ENCODE peak calls at places on chromosomes 3 and 15, in nine cellular contexts. Y is activated CD8-positive, alpha-beta memory T cell treated with anti-CD3 and anti-CD28 coated beads for 48 hours; T is NCI-H1694 treated with DMSO at 0.1 percent for 48 hours; E is activated CD8-positive, alpha-beta T cell treated with anti-CD3 and anti-CD28 coated beads for 36 hours; Q is NCI-H146; S is left lung; W is cardiac muscle cell; K is endodermal cell; N is NCI-H1417. F is an unnamed sample.

GRCh38 chr15:71596672-71597071 is 213.7 kb upstream of the NR2E3 start:
- DNase-seq in Y (no peak), T (no peak), E (no peak), Q (no peak), S (no peak), W (peak), K (peak), N (no peak), F (peak)

GRCh38 chr3:114565201-114565600 is 271.4 kb downstream of the TIGIT start:
- DNase-seq in Y (no peak), T (no peak), E (no peak), Q (no peak), S (no peak), W (peak), K (no peak), N (no peak), F (peak)

GRCh38 chr15:83305696-83306291 is 21.3 kb upstream of the BNC1 start:
- DNase-seq in Y (no peak), T (no peak), E (no peak), Q (no peak), S (no peak), W (peak), K (peak), N (peak), F (no peak)

GRCh38 chr3:94936023-94936580 is 873.2 kb downstream of the NSUN3 start:
- DNase-seq in Y (no peak), T (no peak), E (no peak), Q (no peak), S (no peak), W (no peak), K (no peak), N (no peak), F (no peak)

GRCh38 chr3:144053121-144053520 is 81.5 kb downstream of the DIPK2A start:
- DNase-seq in Y (no peak), T (no peak), E (no peak), Q (peak), S (no peak), W (no peak), K (no peak), N (no peak), F (no peak)

GRCh38 chr3:186583820-186584219 is 13.3 kb downstream of the DNAJB11 start:
- DNase-seq in Y (no peak), T (no peak), E (no peak), Q (no peak), S (no peak), W (no peak), K (no peak), N (no peak), F (no peak)

GRCh38 chr3:15280853-15281532 is 51.4 kb downstream of the SH3BP5 start:
- DNase-seq in Y (no peak), T (no peak), E (no peak), Q (no peak), S (no peak), W (no peak), K (no peak), N (no peak), F (no peak)

GRCh38 chr3:156535798-156536197 is 19.1 kb downstream of the SSR3 start:
- DNase-seq in Y (no peak), T (no peak), E (no peak), Q (no peak), S (no peak), W (no peak), K (no peak), N (no peak), F (no peak)

GRCh38 chr3:128152419-128153155 is 694 bp upstream of the EEFSEC start:
- DNase-seq in Y (no peak), T (no peak), E (no peak), Q (peak), S (no peak), W (no peak), K (no peak), N (no peak), F (no peak)

GRCh38 chr15:63986185-63986680 is 60.1 kb downstream of the DAPK2 start:
- DNase-seq in Y (no peak), T (no peak), E (no peak), Q (no peak), S (no peak), W (no peak), K (no peak), N (no peak), F (no peak)

GRCh38 chr15:80549191-80549590 is 145.0 kb downstream of the ARNT2 start:
- DNase-seq in Y (no peak), T (no peak), E (no peak), Q (no peak), S (no peak), W (peak), K (no peak), N (no peak), F (no peak)

GRCh38 chr15:75452364-75452967 is 976 bp upstream of the SIN3A start:
- DNase-seq in Y (peak), T (peak), E (peak), Q (peak), S (peak), W (peak), K (peak), N (peak), F (peak)

GRCh38 chr3:128133273-128133883 is 9.8 kb upstream of the RUVBL1 start:
- DNase-seq in Y (no peak), T (peak), E (peak), Q (peak), S (no peak), W (peak), K (peak), N (peak), F (no peak)

GRCh38 chr15:50549326-50549725 is 2.9 kb upstream of the USP50 start:
- DNase-seq in Y (no peak), T (no peak), E (no peak), Q (no peak), S (no peak), W (no peak), K (no peak), N (no peak), F (no peak)

GRCh38 chr3:129033619-129034321 is 26.8 kb upstream of the GP9 start:
- DNase-seq in Y (no peak), T (no peak), E (no peak), Q (no peak), S (no peak), W (no peak), K (no peak), N (no peak), F (no peak)

GRCh38 chr15:35444557-35445204 is 101.3 kb downstream of the DPH6 start:
- DNase-seq in Y (no peak), T (peak), E (no peak), Q (peak), S (no peak), W (peak), K (no peak), N (peak), F (no peak)

GRCh38 chr3:73669268-73669667 is 44.5 kb upstream of the PDZRN3 start:
- DNase-seq in Y (no peak), T (no peak), E (no peak), Q (no peak), S (no peak), W (peak), K (no peak), N (no peak), F (no peak)

GRCh38 chr15:74040115-74040850 is 42.1 kb downstream of the GOLGA6A start:
- DNase-seq in Y (no peak), T (no peak), E (no peak), Q (no peak), S (no peak), W (peak), K (peak), N (no peak), F (peak)

GRCh38 chr15:69979269-69979668 is 118.4 kb downstream of the TLE3 start:
- DNase-seq in Y (no peak), T (no peak), E (peak), Q (peak), S (no peak), W (no peak), K (peak), N (no peak), F (no peak)

GRCh38 chr3:11289864-11290263 is 17.7 kb downstream of the ATG7 start:
- DNase-seq in Y (no peak), T (no peak), E (no peak), Q (no peak), S (no peak), W (no peak), K (no peak), N (no peak), F (no peak)

GRCh38 chr15:75673426-75674247 is 25.9 kb downstream of the SNX33 start:
- DNase-seq in Y (no peak), T (no peak), E (no peak), Q (no peak), S (peak), W (peak), K (no peak), N (no peak), F (peak)

GRCh38 chr3:170244566-170244965 is 22.3 kb downstream of the PRKCI start:
- DNase-seq in Y (no peak), T (no peak), E (no peak), Q (peak), S (no peak), W (no peak), K (no peak), N (peak), F (no peak)

F was measured in right atrium auricular region.